ENCODE peak calls at places on chromosomes 7 and 10, in seven cellular contexts. M, D, L, J, Z, C and A are unnamed samples.
A peak's percentile ranks its signal among the peaks of the same experiment; 100 is the strongest.

GRCh38 chr7:127927339-127927679 is 103.9 kb downstream of the LRRC4 start:
- DNase-seq in Z (no peak), M (no peak), C (no peak), D (peak; percentile 10), J (no peak), L (no peak), A (no peak)

GRCh38 chr10:125633517-125633999 is 49.4 kb downstream of the TEX36 start:
- DNase-seq in Z (peak; percentile 38), L (no peak), J (no peak), C (peak; percentile 74), D (no peak), M (no peak), A (peak; percentile 7)

GRCh38 chr7:31271641-31272405 is 68.7 kb downstream of the NEUROD6 start:
- DNase-seq in Z (no peak), J (no peak), C (no peak), M (no peak), L (no peak), D (no peak), A (no peak)

GRCh38 chr10:93152136-93152535 is 78.4 kb downstream of the CYP26A1 start:
- DNase-seq in C (no peak), Z (no peak), D (no peak), L (no peak), M (no peak), J (no peak), A (no peak)

GRCh38 chr7:100584677-100585510 is 1.0 kb downstream of the LRCH4 start:
- DNase-seq in L (no peak), Z (no peak), D (peak; percentile 35), J (no peak), M (no peak), C (no peak), A (peak; percentile 87)

GRCh38 chr7:130273863-130274262 is 7.2 kb downstream of the CPA2 start:
- DNase-seq in J (no peak), L (no peak), C (no peak), D (no peak), Z (peak; percentile 95), M (no peak), A (no peak)

GRCh38 chr10:98414932-98415709 is at the start of gene PYROXD2:
- DNase-seq in D (peak; percentile 88), M (peak; percentile 37), L (peak; percentile 50), Z (peak; percentile 21), C (peak; percentile 85), J (peak; percentile 70), A (peak; percentile 79)

GRCh38 chr10:43128331-43128730 is 9.9 kb upstream of the CSGALNACT2 start:
- DNase-seq in J (no peak), M (no peak), Z (no peak), L (no peak), C (no peak), D (no peak), A (no peak)

GRCh38 chr7:67447297-67447696 is 450.7 kb downstream of the TYW1 start:
- DNase-seq in C (no peak), L (no peak), J (no peak), Z (no peak), M (no peak), D (no peak), A (no peak)

GRCh38 chr7:135917721-135918120 is 59.4 kb downstream of the MTPN start:
- DNase-seq in M (no peak), J (no peak), C (no peak), D (no peak), Z (no peak), L (no peak), A (no peak)

GRCh38 chr10:23099816-23100215 is 4.4 kb downstream of the MSRB2 start:
- DNase-seq in M (no peak), C (no peak), L (no peak), J (no peak), D (peak; percentile 85), Z (no peak), A (peak; percentile 89)